ENCODE peak calls at places on chromosomes 4 and X, in ten cellular contexts. K is sigmoid colon, D is heart left ventricle, W is brain microvascular endothelial cell, S is fibroblast of lung, H is lower lobe of right lung, P is PC-3, Z is mucosa of descending colon, A is lower leg skin, X is glutamatergic neuron. Q is an unnamed sample.

GRCh38 chr4:56990109-56990508 is 11.4 kb downstream of the POLR2B start:
- DNase-seq in P (peak; percentile 8), H (no peak), X (no peak), W (peak; percentile 50), Z (no peak), D (no peak), A (no peak), K (no peak), S (peak; percentile 68), Q (no peak)

GRCh38 chrX:51144828-51145442 is 187.7 kb upstream of the NUDT10 start:
- DNase-seq in W (peak; percentile 25), P (peak; percentile 48), D (no peak), X (peak; percentile 40), A (no peak), H (no peak), Z (no peak), S (peak; percentile 14), K (no peak), Q (no peak)

GRCh38 chr4:162011039-162011438 is 152.8 kb downstream of the FSTL5 start:
- DNase-seq in P (no peak), W (no peak), A (no peak), D (no peak), Z (no peak), K (no peak), S (peak; percentile 31), X (no peak), H (no peak), Q (no peak)

GRCh38 chrX:44795945-44796450 is 47.8 kb upstream of the DUSP21 start:
- DNase-seq in S (no peak), P (no peak), A (no peak), X (no peak), Z (no peak), D (no peak), W (no peak), K (no peak), H (no peak), Q (no peak)

GRCh38 chr4:131052646-131053045 is 1956.7 kb downstream of the C4orf33 start:
- DNase-seq in H (no peak), Z (no peak), S (peak; percentile 1), P (no peak), D (no peak), K (no peak), X (no peak), W (no peak), A (no peak), Q (no peak)

GRCh38 chrX:154730271-154730883 is 20.5 kb downstream of the GAB3 start:
- DNase-seq in A (no peak), Z (no peak), P (peak; percentile 47), K (no peak), S (peak; percentile 81), H (peak; percentile 47), X (no peak), W (peak; percentile 37), D (peak; percentile 71), Q (no peak)

GRCh38 chr4:183408791-183409190 is 35.6 kb upstream of the CDKN2AIP start:
- DNase-seq in D (no peak), A (no peak), H (no peak), X (no peak), S (no peak), Z (peak; percentile 87), W (no peak), P (no peak), K (peak; percentile 53), Q (peak; percentile 55)

GRCh38 chr4:12137556-12137955 is 708.9 kb upstream of the HS3ST1 start:
- DNase-seq in K (no peak), D (no peak), P (no peak), S (no peak), W (no peak), H (no peak), X (no peak), Z (no peak), A (no peak), Q (no peak)

GRCh38 chr4:1012031-1012739 is 759 bp downstream of the FGFRL1 start:
- DNase-seq in D (no peak), W (no peak), A (no peak), Z (peak; percentile 77), S (peak; percentile 58), H (peak; percentile 67), P (peak; percentile 34), X (no peak), K (peak; percentile 78), Q (no peak)

GRCh38 chr4:38188631-38189101 is 228.5 kb downstream of the PTTG2 start:
- DNase-seq in W (no peak), A (peak; percentile 32), H (no peak), S (no peak), K (no peak), P (peak; percentile 96), X (no peak), Z (peak; percentile 89), D (no peak), Q (no peak)

GRCh38 chr4:13888112-13888511 is 260.6 kb upstream of the BOD1L1 start:
- DNase-seq in X (no peak), P (peak; percentile 72), D (no peak), Z (no peak), W (peak; percentile 83), H (no peak), A (no peak), K (no peak), S (peak; percentile 93), Q (no peak)

GRCh38 chrX:56826020-56826419 is 97.0 kb downstream of the NBDY start:
- DNase-seq in W (no peak), P (no peak), S (no peak), A (no peak), D (no peak), X (no peak), K (no peak), Z (no peak), H (no peak), Q (no peak)
- TF ChIP-seq CTCF in W (no peak), P (no peak), S (no peak), A (no peak), D (no peak), X (no peak), K (no peak), Z (no peak), H (no peak), Q (no peak)

DNA sequence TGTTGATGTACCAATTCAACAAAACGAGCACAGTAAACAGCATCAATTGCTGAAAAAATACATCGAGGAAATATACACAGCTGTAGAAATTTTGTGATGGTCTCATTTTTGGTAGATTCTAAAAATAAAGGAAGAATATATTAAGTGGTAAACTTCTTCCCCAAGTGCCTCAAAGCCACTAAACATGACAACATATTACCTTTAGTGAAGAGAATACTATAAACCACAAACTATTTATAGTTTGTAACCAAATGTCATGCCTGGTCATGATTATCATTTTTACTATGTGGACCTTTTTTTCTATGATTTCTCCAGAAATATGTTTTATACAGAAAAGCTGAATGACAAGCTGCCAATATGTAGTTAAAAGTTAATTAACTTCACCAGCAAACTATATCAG is 106.9 kb downstream of the THOC2 start:
- DNase-seq in W (no peak), K (no peak), P (no peak), A (no peak), D (no peak), S (no peak), Z (no peak), X (no peak), H (no peak), Q (no peak)
- TF ChIP-seq CTCF in W (no peak), K (no peak), P (no peak), A (no peak), D (no peak), S (no peak), Z (no peak), X (no peak), H (no peak), Q (no peak)

DNA sequence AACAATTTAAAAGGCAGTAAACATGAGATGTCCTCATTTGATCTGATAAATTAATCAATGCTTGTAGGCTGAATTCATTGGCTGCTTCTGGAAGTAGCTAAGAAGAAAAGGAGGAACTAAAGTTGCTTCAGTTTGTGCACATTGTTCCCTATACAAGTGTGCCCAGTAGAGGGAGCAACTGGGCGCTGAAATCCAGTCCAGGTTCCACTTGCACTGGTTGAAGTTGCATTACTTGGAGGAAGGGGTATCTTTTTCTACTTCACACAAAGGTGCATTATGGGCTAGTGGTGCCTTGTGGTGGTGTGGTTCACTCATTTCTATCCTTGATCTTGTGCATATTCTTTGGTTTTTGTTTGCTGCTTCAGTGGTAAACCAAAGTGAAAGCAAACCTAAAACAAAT is 67.9 kb upstream of the SOX3 start:
- DNase-seq in Z (no peak), W (peak; percentile 8), D (no peak), X (peak; percentile 41), A (no peak), S (peak; percentile 15), P (peak; percentile 62), H (no peak), K (no peak), Q (no peak)
- TF ChIP-seq CTCF in Z (no peak), W (peak; percentile 80), D (peak; percentile 58), X (peak; percentile 55), A (no peak), S (peak; percentile 71), P (peak; percentile 77), H (peak; percentile 52), K (no peak), Q (peak; percentile 79)

GRCh38 chrX:49165901-49166881 is 3.6 kb downstream of the MAGIX start:
- DNase-seq in S (peak; percentile 76), K (peak; percentile 93), Z (peak; percentile 90), P (no peak), X (peak; percentile 71), W (peak; percentile 58), H (peak; percentile 86), D (peak; percentile 83), A (peak; percentile 71), Q (no peak)

GRCh38 chrX:49162620-49163019 is at the start of gene MAGIX:
- DNase-seq in Z (peak; percentile 57), D (no peak), X (no peak), W (no peak), P (peak; percentile 30), H (no peak), A (no peak), K (no peak), S (no peak), Q (no peak)

GRCh38 chrX:49164589-49165360 is 2.2 kb downstream of the MAGIX start:
- DNase-seq in H (no peak), K (no peak), X (no peak), Z (peak; percentile 55), P (no peak), W (no peak), A (no peak), S (no peak), D (no peak), Q (no peak)

GRCh38 chrX:49160908-49161307 is 1.6 kb upstream of the MAGIX start:
- DNase-seq in H (no peak), Z (no peak), A (no peak), P (no peak), S (no peak), X (no peak), K (no peak), W (no peak), D (no peak), Q (no peak)

DNA sequence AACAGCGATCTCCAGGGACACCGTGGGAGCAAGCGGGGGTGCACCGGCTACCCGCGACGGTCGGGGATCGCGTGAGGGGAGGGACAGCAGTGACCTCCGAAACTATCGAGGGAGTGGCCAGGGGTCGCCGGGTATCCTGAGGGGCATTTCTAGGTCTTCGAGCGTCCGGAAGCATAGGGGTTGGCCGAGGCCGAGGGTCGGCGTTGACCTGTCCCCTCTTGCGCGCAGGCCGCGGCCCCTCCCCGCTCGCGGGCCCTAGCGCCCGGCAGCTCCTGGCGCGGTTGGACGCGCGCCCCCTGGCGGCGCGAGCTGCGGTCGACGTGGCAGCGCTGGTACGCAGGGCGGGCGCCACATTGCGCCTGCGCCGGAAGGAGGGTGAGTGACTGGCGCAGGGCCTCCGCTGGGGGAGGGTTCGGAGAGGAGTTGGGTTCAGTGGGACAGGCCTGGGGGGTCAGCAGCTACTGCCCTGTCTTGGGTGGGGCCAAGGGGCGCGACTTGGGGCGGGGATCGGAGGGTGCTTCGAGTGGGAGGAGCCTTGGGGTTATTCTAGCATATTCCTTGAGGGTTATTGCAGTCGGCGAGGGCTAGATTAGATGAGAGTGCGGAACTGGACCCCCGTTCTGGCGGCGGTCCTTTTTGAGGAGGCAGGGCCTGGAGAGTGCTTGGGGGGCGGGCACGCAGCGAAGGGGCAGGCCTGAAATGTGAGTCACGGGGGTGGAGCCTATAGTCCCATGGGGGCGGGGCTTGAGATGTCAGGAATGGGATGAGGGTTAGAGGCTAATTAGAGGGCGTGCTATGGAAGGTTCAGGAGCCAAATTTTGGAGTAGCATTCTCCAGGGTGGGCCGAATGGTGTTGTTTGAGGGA is 1.2 kb downstream of the MAGIX start:
- DNase-seq in W (peak; percentile 64), Z (peak; percentile 92), K (peak; percentile 94), D (peak; percentile 87), X (peak; percentile 82), H (peak; percentile 91), P (peak; percentile 88), S (peak; percentile 65), A (peak; percentile 89), Q (no peak)
- TF ChIP-seq CTCF in W (peak; percentile 33), Z (peak; percentile 61), K (peak; percentile 23), D (peak; percentile 86), X (peak; percentile 84), H (peak; percentile 76), P (peak; percentile 66), S (no peak), A (no peak), Q (peak; percentile 83)